ENCODE peak calls at places on chromosomes 5 and 9, in eight cellular contexts. W is HCT116, I is adipocyte, O is right atrium auricular region, R is lower lobe of right lung, K is cardiac muscle cell, L is endodermal cell, P is osteoblast. X is an unnamed sample.
A peak's percentile ranks its signal among the peaks of the same experiment; 100 is the strongest.

GRCh38 chr5:43065384-43066230 is 25.5 kb upstream of the ANXA2R start:
- DNase-seq in W (no peak), I (peak; percentile 76), O (peak; percentile 77), R (peak; percentile 85), K (peak; percentile 28), L (no peak), P (no peak), X (peak; percentile 62)

GRCh38 chr5:126561908-126562307 is 33.1 kb downstream of the ALDH7A1 start:
- DNase-seq in W (no peak), I (peak; percentile 7), O (no peak), R (no peak), K (no peak), L (no peak), P (no peak), X (no peak)

GRCh38 chr9:15231788-15232635 is 75.0 kb downstream of the TTC39B start:
- DNase-seq in W (peak; percentile 29), I (no peak), O (no peak), R (no peak), K (peak; percentile 37), L (peak; percentile 79), P (peak; percentile 81), X (no peak)

GRCh38 chr5:129078660-129079059 is 15.9 kb upstream of the ISOC1 start:
- DNase-seq in W (no peak), I (no peak), O (no peak), R (no peak), K (no peak), L (no peak), P (no peak), X (no peak)

GRCh38 chr5:159459951-159460538 is 129.8 kb upstream of the IL12B start:
- DNase-seq in W (no peak), I (peak; percentile 51), O (peak; percentile 42), R (no peak), K (no peak), L (no peak), P (no peak), X (no peak)

GRCh38 chr5:24407486-24407885 is 237.3 kb downstream of the CDH10 start:
- DNase-seq in W (no peak), I (no peak), O (no peak), R (no peak), K (no peak), L (no peak), P (no peak), X (no peak)

GRCh38 chr9:131487001-131487400 is 15.7 kb upstream of the POMT1 start:
- DNase-seq in W (no peak), I (no peak), O (no peak), R (no peak), K (no peak), L (no peak), P (no peak), X (no peak)

GRCh38 chr5:14676320-14676719 is 11.8 kb downstream of the OTULIN start:
- DNase-seq in W (no peak), I (no peak), O (no peak), R (no peak), K (no peak), L (no peak), P (peak; percentile 67), X (no peak)

GRCh38 chr5:88847410-88847809 is 35.6 kb downstream of the MEF2C start:
- DNase-seq in W (no peak), I (no peak), O (no peak), R (no peak), K (no peak), L (no peak), P (no peak), X (no peak)

GRCh38 chr9:125431741-125432271 is 170.2 kb downstream of the GAPVD1 start:
- DNase-seq in W (no peak), I (no peak), O (no peak), R (no peak), K (peak; percentile 45), L (no peak), P (peak; percentile 71), X (no peak)

GRCh38 chr9:33778700-33779351 is 16.5 kb upstream of the PRSS3 start:
- DNase-seq in W (peak; percentile 58), I (peak; percentile 87), O (no peak), R (no peak), K (peak; percentile 66), L (peak; percentile 77), P (peak; percentile 80), X (peak; percentile 70)

GRCh38 chr5:3107118-3107517 is 355.6 kb upstream of the IRX2 start:
- DNase-seq in W (no peak), I (no peak), O (no peak), R (no peak), K (peak; percentile 57), L (peak; percentile 60), P (no peak), X (no peak)

GRCh38 chr5:146068136-146068717 is 37.1 kb downstream of the PLAC8L1 start:
- DNase-seq in W (no peak), I (no peak), O (peak; percentile 57), R (no peak), K (no peak), L (peak; percentile 26), P (no peak), X (no peak)

GRCh38 chr5:171588046-171588445 is 168.6 kb downstream of the FGF18 start:
- DNase-seq in W (no peak), I (no peak), O (no peak), R (no peak), K (no peak), L (no peak), P (no peak), X (peak; percentile 0)

GRCh38 chr9:99158629-99159028 is 53.7 kb downstream of the TGFBR1 start:
- DNase-seq in W (no peak), I (no peak), O (no peak), R (no peak), K (no peak), L (no peak), P (no peak), X (no peak)

GRCh38 chr5:92886751-92887150 is 694.3 kb downstream of the NR2F1-AS1 start:
- DNase-seq in W (no peak), I (no peak), O (no peak), R (no peak), K (no peak), L (no peak), P (no peak), X (no peak)

GRCh38 chr9:89422151-89422918 is 75.6 kb downstream of the SEMA4D start:
- DNase-seq in W (no peak), I (peak; percentile 29), O (no peak), R (peak; percentile 64), K (no peak), L (no peak), P (peak; percentile 94), X (no peak)

DNA sequence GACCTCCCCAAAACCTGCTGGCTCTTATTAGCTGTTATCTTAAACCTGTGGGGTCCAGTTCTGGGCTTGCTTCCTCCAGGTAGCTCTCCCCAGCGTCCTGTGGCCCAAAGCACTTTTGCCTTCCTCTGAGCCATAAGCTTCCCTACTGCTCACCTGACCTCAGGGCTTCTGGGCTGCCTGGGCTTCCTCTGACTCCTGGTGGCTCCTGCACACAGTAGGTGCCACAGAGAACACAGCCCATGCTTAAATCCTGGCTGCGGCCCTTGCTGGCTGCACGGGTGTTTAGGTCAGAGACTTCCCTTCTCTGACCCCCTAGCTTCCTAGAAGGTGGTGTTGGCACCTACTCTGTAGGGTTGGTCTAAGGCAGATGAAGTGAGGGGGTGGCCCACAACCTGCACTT is 2.5 kb downstream of the RALGDS start:
- DNase-seq in W (no peak), I (no peak), O (no peak), R (peak; percentile 29), K (no peak), L (no peak), P (no peak), X (no peak)
- H3K4me3 ChIP-seq in W (no peak overlapping the region), I (peak overlapping the region; percentile 61), O (no peak overlapping the region), R (peak overlapping the region; percentile 85), K (no peak overlapping the region), L (no peak overlapping the region), P (no peak overlapping the region), X (no peak overlapping the region)

DNA sequence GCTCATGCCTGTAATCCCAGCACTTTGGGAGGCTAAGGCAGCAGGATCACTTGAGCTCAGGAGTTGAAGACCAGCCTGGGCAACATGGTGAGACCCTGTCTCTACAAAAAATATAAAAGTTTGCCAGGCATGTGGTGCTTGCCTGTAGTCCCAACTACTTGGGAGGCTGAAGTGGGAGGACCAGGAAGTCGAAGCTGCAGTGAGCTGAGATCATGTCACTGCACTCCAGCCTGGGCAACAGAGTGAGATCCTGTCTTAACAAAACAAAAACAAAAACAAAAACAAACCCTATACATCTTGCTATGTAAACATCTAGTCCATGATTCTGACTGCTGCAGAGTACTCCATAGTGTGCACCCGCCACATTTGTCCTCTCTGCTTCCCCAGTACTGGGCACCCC is 19.8 kb upstream of the PPP2CA start:
- DNase-seq in W (no peak), I (no peak), O (no peak), R (no peak), K (no peak), L (no peak), P (no peak), X (no peak)
- H3K4me1 ChIP-seq in W (peaks cover 23% of the 10 kb centered on the region), I (peaks cover 31% of the 10 kb centered on the region), O (no peaks in the 10 kb centered on the region), R (peaks cover 3% of the 10 kb centered on the region), K (peaks cover 8% of the 10 kb centered on the region), L (no peaks in the 10 kb centered on the region), P (peaks cover 52% of the 10 kb centered on the region), X (no peaks in the 10 kb centered on the region)

DNA sequence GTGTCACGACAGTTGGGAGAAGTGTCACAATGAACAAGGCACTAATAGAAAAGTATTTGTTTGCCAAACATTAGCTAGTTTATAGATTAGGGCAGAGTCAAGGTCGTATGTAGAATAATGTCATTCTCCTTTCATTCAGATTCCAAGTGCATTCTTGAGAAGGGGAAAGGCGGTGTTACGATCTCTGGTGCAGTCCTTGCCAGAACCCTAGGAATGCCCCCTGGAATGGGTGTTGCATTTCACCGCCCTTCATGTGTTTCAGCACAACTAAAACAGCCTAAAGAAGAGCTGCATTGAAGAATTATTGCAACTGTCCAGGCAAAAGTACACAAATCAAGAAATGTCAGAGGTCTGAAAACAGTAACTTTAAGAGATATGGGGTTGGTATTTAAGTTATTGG is 721.0 kb upstream of the WWC1 start:
- DNase-seq in W (no peak), I (no peak), O (no peak), R (no peak), K (no peak), L (peak; percentile 74), P (no peak), X (no peak)
- H3K27me3 ChIP-seq in W (peaks cover 30% of the 10 kb centered on the region), I (peaks cover 23% of the 10 kb centered on the region), O (peaks cover under 1% of the 10 kb centered on the region), R (peaks cover 28% of the 10 kb centered on the region), K (peaks cover 14% of the 10 kb centered on the region), L (no peaks in the 10 kb centered on the region), P (peaks cover 14% of the 10 kb centered on the region), X (no peaks in the 10 kb centered on the region)

GRCh38 chr5:67363195-67363594 is 166.6 kb upstream of the CD180 start:
- DNase-seq in W (no peak), I (no peak), O (no peak), R (no peak), K (no peak), L (no peak), P (no peak), X (no peak)

GRCh38 chr5:67366256-67366655 is 169.7 kb upstream of the CD180 start:
- DNase-seq in W (no peak), I (no peak), O (no peak), R (no peak), K (no peak), L (no peak), P (no peak), X (no peak)

GRCh38 chr5:67361932-67362729 is 165.5 kb upstream of the CD180 start:
- DNase-seq in W (no peak), I (peak; percentile 39), O (no peak), R (no peak), K (no peak), L (no peak), P (peak; percentile 34), X (no peak)

GRCh38 chr5:67363963-67364362 is 167.4 kb upstream of the CD180 start:
- DNase-seq in W (no peak), I (no peak), O (no peak), R (no peak), K (no peak), L (no peak), P (no peak), X (no peak)

GRCh38 chr5:67364381-67364970 is 167.9 kb upstream of the CD180 start:
- DNase-seq in W (no peak), I (no peak), O (no peak), R (no peak), K (no peak), L (no peak), P (no peak), X (no peak)
- H3K4me3 ChIP-seq in W (no peak overlapping the region), I (no peak overlapping the region), O (no peak overlapping the region), R (no peak overlapping the region), K (no peak overlapping the region), L (no peak overlapping the region), P (no peak overlapping the region), X (no peak overlapping the region)

X was measured in colonic mucosa.